ENCODE peak calls at places on chromosome 22, in four cellular contexts. T, Q, M and O are unnamed samples.

GRCh38 chr22:35205141-35205775 is 52.0 kb upstream of the HMGXB4 start:
- DNase-seq in Q (no peak), T (no peak), M (no peak), O (no peak)

GRCh38 chr22:20117656-20118571 is 888 bp upstream of the TRMT2A start:
- DNase-seq in Q (no peak), M (peak), T (no peak), O (peak)

GRCh38 chr22:25120093-25120561 is 79.5 kb upstream of the CRYBB3 start:
- DNase-seq in M (no peak), Q (no peak), T (peak), O (no peak)

GRCh38 chr22:39176673-39177455 is 24.4 kb upstream of the CBX7 start:
- DNase-seq in Q (no peak), M (no peak), T (no peak), O (no peak)

GRCh38 chr22:22955276-22955798 is 67.7 kb downstream of the IGLL5 start:
- DNase-seq in M (peak), Q (no peak), T (no peak), O (no peak)

GRCh38 chr22:24894998-24895397 is 51.5 kb downstream of the LHFPL7 start:
- DNase-seq in Q (no peak), T (peak), M (no peak), O (no peak)

GRCh38 chr22:23401111-23401909 is 178.8 kb downstream of the IGLL1 start:
- DNase-seq in M (peak), T (no peak), Q (no peak), O (peak)

GRCh38 chr22:40628354-40629042 is 8.0 kb downstream of the MRTFA start:
- DNase-seq in Q (peak), M (no peak), T (no peak), O (peak)

GRCh38 chr22:49704345-49705215 is 123.1 kb downstream of the BRD1 start:
- DNase-seq in T (no peak), M (peak), Q (no peak), O (no peak)

GRCh38 chr22:21984793-21985192 is 2.2 kb upstream of the TOP3B start:
- DNase-seq in Q (no peak), M (peak), T (peak), O (peak)

GRCh38 chr22:39514373-39514973 is 5.9 kb upstream of the ATF4 start:
- DNase-seq in M (no peak), T (no peak), Q (no peak), O (peak)

GRCh38 chr22:48318575-48319320 is 1508.9 kb downstream of the BRD1 start:
- DNase-seq in T (no peak), Q (no peak), M (no peak), O (no peak)

GRCh38 chr22:23094260-23094659 is 23.9 kb downstream of the GNAZ start:
- DNase-seq in T (no peak), M (peak), Q (no peak), O (no peak)

GRCh38 chr22:30922151-30922611 is 46.4 kb downstream of the MORC2 start:
- DNase-seq in T (peak), Q (peak), M (no peak), O (peak)
- TF ChIP-seq ELK1 in T (no peak), Q (no peak), M (no peak), O (no peak)

GRCh38 chr22:26974914-26975313 is 317.5 kb downstream of the MIAT start:
- DNase-seq in Q (no peak), M (no peak), T (no peak), O (no peak)
- TF ChIP-seq ELK1 in Q (no peak), M (no peak), T (no peak), O (no peak)

DNA sequence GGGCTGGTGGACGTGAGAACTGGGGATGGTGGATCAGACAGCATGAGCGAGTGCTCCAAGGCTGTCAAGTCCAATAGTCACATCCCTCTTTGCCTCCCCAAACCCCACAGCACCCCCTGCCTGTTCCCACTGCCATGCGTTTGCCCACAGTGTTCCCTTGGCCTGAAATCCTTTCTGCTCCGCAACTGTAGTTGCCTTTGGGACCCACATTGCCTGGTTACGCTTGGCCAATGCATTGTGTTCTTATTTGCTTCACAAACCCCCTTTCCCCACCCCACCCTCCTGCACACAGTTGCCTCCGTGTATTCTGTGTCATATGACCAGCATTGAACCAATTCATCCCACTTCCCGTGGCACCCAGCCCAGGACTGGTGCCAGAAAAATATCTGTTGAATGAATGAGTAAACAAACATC is 2.1 kb upstream of the KIAA0930 start:
- DNase-seq in Q (no peak), T (peak), M (no peak), O (no peak)
- TF ChIP-seq ELK1 in Q (no peak), T (no peak), M (no peak), O (no peak)

DNA sequence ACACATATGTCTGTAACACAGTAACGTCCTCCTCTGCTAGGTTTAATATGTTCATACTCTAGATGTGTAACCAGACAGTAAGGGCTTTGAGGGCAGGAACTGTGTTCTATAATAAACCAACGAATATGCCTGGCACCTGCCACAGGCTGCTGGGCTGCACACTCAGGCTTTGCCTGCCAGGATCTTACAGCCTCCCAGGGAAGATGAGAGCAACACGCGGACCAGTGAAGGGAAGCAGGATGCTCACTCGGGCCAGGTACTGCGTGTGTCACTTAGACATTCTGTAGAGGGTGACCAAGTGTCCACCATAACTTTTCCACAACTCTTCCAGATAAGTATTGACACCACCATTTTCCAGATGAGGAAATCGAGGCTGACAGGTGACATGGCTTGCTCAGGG is 21.7 kb upstream of the BAIAP2L2 start:
- DNase-seq in T (no peak), Q (no peak), M (no peak), O (no peak)
- TF ChIP-seq ELK1 in T (no peak), Q (no peak), M (no peak), O (no peak)